ENCODE peak calls at places on chromosomes 13 and 19, in five cellular contexts. P, R, C, M and A are unnamed samples.

GRCh38 chr19:10237702-10238101 is 6.6 kb upstream of the S1PR2 start:
- DNase-seq in P (no peak), R (no peak), C (no peak), M (no peak), A (no peak)

GRCh38 chr13:52454459-52454824 is 836 bp upstream of the CKAP2 start:
- DNase-seq in P (no peak), R (no peak), C (no peak), M (peak), A (no peak)

GRCh38 chr13:33236021-33236420 is 49.5 kb downstream of the STARD13 start:
- DNase-seq in P (no peak), R (no peak), C (no peak), M (peak), A (no peak)

GRCh38 chr13:25473864-25474263 is 102.1 kb downstream of the ATP8A2 start:
- DNase-seq in P (no peak), R (no peak), C (no peak), M (no peak), A (no peak)

GRCh38 chr13:42047561-42048322 is 706 bp upstream of the DGKH start:
- DNase-seq in P (peak), R (no peak), C (no peak), M (peak), A (no peak)

GRCh38 chr19:18109363-18109730 is 11.8 kb downstream of the MAST3 start:
- DNase-seq in P (no peak), R (no peak), C (no peak), M (no peak), A (no peak)

GRCh38 chr13:47121092-47121763 is 224.4 kb upstream of the HTR2A start:
- DNase-seq in P (no peak), R (no peak), C (no peak), M (no peak), A (no peak)

GRCh38 chr19:29547981-29548380 is 22.2 kb downstream of the VSTM2B start:
- DNase-seq in P (peak), R (no peak), C (no peak), M (no peak), A (no peak)

GRCh38 chr19:42255766-42256750 is 1.1 kb upstream of the ERF start:
- DNase-seq in P (peak), R (no peak), C (peak), M (peak), A (no peak)

GRCh38 chr13:23447927-23448326 is 14.4 kb upstream of the SACS start:
- DNase-seq in P (no peak), R (no peak), C (no peak), M (peak), A (no peak)

GRCh38 chr19:3670796-3671679 is 29.2 kb downstream of the PIP5K1C start:
- DNase-seq in P (peak), R (no peak), C (peak), M (peak), A (peak)

GRCh38 chr19:14023404-14024235 is 4.3 kb upstream of the RLN3 start:
- DNase-seq in P (no peak), R (peak), C (no peak), M (peak), A (no peak)

GRCh38 chr19:37779139-37780035 is at the start of gene ZNF573:
- DNase-seq in P (peak), R (peak), C (peak), M (peak), A (peak)
- TF ChIP-seq POLR2A in P (no peak), R (peak), C (peak), M (peak), A (no peak)

GRCh38 chr13:110447058-110447511 is 114.4 kb downstream of the RAB20 start:
- DNase-seq in P (peak), R (no peak), C (no peak), M (peak), A (no peak)

GRCh38 chr13:110448677-110449076 is 112.8 kb downstream of the RAB20 start:
- DNase-seq in P (peak), R (no peak), C (no peak), M (no peak), A (no peak)

GRCh38 chr13:110449225-110450015 is 112.1 kb downstream of the RAB20 start:
- DNase-seq in P (peak), R (no peak), C (no peak), M (no peak), A (no peak)

GRCh38 chr13:110447801-110448200 is 113.7 kb downstream of the RAB20 start:
- DNase-seq in P (peak), R (no peak), C (no peak), M (no peak), A (no peak)

GRCh38 chr13:110448230-110448629 is 113.3 kb downstream of the RAB20 start:
- DNase-seq in P (peak), R (no peak), C (no peak), M (peak), A (no peak)
- TF ChIP-seq POLR2A in P (no peak), R (no peak), C (no peak), M (no peak), A (no peak)

DNA sequence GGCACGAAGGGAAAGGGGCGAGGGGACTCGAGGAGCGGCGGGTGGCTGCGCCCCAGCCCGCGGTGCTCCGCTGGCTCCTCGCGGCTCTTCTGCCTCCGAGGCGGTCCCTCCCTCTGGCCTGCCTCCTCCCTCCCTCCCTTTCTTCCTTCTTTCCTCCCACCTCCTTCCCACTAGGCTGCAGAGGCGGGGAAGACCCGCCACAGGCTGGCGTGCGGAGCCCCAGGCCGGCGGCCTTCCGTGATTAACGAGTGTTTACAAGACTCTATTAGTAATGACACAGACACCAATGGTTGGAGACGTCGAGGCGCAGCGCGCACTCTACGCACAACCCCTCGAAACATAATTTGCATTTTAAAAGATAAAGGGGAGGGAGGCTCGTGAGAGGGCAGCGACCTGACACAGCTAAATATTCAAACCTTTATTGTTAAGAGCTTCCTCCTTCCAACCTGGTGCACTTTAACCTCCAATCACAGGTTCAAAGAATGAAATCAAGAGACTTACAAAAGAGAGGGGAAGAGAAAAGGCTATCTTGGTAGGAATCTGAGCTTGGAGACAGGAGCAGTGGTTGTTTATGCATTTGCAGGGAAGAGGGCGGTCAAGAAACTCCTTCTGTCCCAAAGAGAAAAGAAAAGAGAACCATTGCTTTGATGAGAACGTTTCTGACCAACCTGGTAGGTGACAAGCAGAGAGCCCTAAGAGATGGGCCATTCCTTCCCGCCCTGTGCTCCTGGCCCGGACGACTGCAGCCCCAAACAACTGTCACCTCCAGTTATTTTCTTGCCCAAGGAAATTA is at the start of gene CDX2:
- DNase-seq in P (peak), R (no peak), C (no peak), M (no peak), A (no peak)
- TF ChIP-seq POLR2A in P (no peak), R (no peak), C (no peak), M (no peak), A (no peak)

GRCh38 chr13:19155321-19155861 is 26.2 kb downstream of the TUBA3C start:
- DNase-seq in P (no peak), R (no peak), C (no peak), M (no peak), A (no peak)
- TF ChIP-seq POLR2A in P (no peak), R (no peak), C (no peak), M (no peak), A (no peak)